ENCODE peak calls at places on chromosome X, in four cellular contexts. Q is K562, R is GM12878, H is HepG2. B is an unnamed sample.

GRCh38 chrX:44947995-44948394 is 75.0 kb downstream of the KDM6A start:
- DNase-seq in H (no peak), Q (no peak), R (no peak), B (no peak)

GRCh38 chrX:43750248-43750676 is 94.2 kb downstream of the MAOA start:
- DNase-seq in H (peak), Q (peak), R (no peak), B (peak)

GRCh38 chrX:140762061-140762460 is 52.5 kb downstream of the LINC00632 start:
- DNase-seq in Q (peak), R (no peak), H (peak), B (peak)

GRCh38 chrX:18390941-18391538 is 34.4 kb upstream of the CDKL5 start:
- DNase-seq in R (peak), Q (peak), H (peak), B (peak)

GRCh38 chrX:20829665-20830481 is 544.3 kb upstream of the CNKSR2 start:
- DNase-seq in R (no peak), H (no peak), Q (no peak), B (no peak)

GRCh38 chrX:132984058-132984650 is 25.7 kb upstream of the HS6ST2 start:
- DNase-seq in R (no peak), H (no peak), Q (no peak), B (no peak)

GRCh38 chrX:152573866-152574265 is 63.8 kb upstream of the GABRQ start:
- DNase-seq in H (no peak), R (no peak), Q (no peak), B (no peak)

GRCh38 chrX:46611658-46612362 is 38.2 kb downstream of the CHST7 start:
- DNase-seq in H (no peak), R (no peak), Q (no peak), B (no peak)

GRCh38 chrX:127187095-127187494 is 367.6 kb downstream of the PRR32 start:
- DNase-seq in H (no peak), Q (no peak), R (no peak), B (no peak)

GRCh38 chrX:53714580-53715335 is 28.2 kb upstream of the HUWE1 start:
- DNase-seq in H (no peak), Q (no peak), R (peak), B (peak)

GRCh38 chrX:98203800-98204199 is 1320.1 kb downstream of the RPA4 start:
- DNase-seq in R (no peak), Q (no peak), H (no peak), B (no peak)

GRCh38 chrX:25805744-25806143 is 332.4 kb upstream of the MAGEB18 start:
- DNase-seq in H (no peak), Q (no peak), R (no peak), B (no peak)

GRCh38 chrX:87805829-87806490 is 288.4 kb downstream of the KLHL4 start:
- DNase-seq in H (no peak), Q (no peak), R (no peak), B (no peak)

GRCh38 chrX:53357799-53358530 is 64.5 kb downstream of the SMC1A start:
- DNase-seq in Q (no peak), R (no peak), H (no peak), B (peak)

GRCh38 chrX:134502686-134503085 is 42.7 kb downstream of the HPRT1 start:
- DNase-seq in R (no peak), Q (no peak), H (no peak), B (no peak)

GRCh38 chrX:143615851-143616250 is 20.1 kb downstream of the SLITRK4 start:
- DNase-seq in R (no peak), H (no peak), Q (no peak), B (no peak)

GRCh38 chrX:54808109-54808604 is 612 bp downstream of the MAGED2 start:
- DNase-seq in Q (peak), H (peak), R (no peak), B (peak)

GRCh38 chrX:1537031-1537715 is at the start of gene P2RY8:
- DNase-seq in H (peak), R (peak), Q (no peak), B (no peak)

GRCh38 chrX:10079155-10079711 is 77.5 kb upstream of the CLCN4 start:
- DNase-seq in H (peak), R (no peak), Q (no peak), B (no peak)

GRCh38 chrX:134374294-134374693 is 85.7 kb upstream of the HPRT1 start:
- DNase-seq in R (no peak), H (no peak), Q (no peak), B (no peak)

GRCh38 chrX:153922932-153923857 is 2.9 kb downstream of the ARHGAP4 start:
- DNase-seq in H (no peak), Q (no peak), R (no peak), B (no peak)

GRCh38 chrX:3712080-3712869 is 1.2 kb downstream of the PRKX start:
- DNase-seq in Q (peak), R (no peak), H (no peak), B (no peak)

GRCh38 chrX:119982145-119982544 is 38.6 kb upstream of the NKAP start:
- DNase-seq in Q (no peak), H (no peak), R (no peak), B (no peak)

GRCh38 chrX:135977611-135978010 is 3.8 kb upstream of the MMGT1 start:
- DNase-seq in Q (no peak), H (no peak), R (no peak), B (no peak)

GRCh38 chrX:136246201-136246600 is 5.0 kb downstream of the MAP7D3 start:
- DNase-seq in Q (no peak), R (no peak), H (no peak), B (no peak)

GRCh38 chrX:121256653-121257052 is 209.2 kb downstream of the GLUD2 start:
- DNase-seq in H (no peak), Q (no peak), R (no peak), B (no peak)

GRCh38 chrX:130909469-130910136 is 6.6 kb upstream of the ENOX2 start:
- DNase-seq in Q (peak), R (no peak), H (no peak), B (no peak)

GRCh38 chrX:36867143-36867542 is 141.0 kb upstream of the FAM47C start:
- DNase-seq in Q (peak), R (no peak), H (peak), B (no peak)

GRCh38 chrX:50920132-50920531 is 9.6 kb downstream of the BMP15 start:
- DNase-seq in Q (no peak), H (peak), R (no peak), B (no peak)

GRCh38 chrX:8201896-8202331 is 30.8 kb upstream of the VCX2 start:
- DNase-seq in H (no peak), R (no peak), Q (no peak), B (no peak)

GRCh38 chrX:37905436-37906147 is 58.2 kb upstream of the DYNLT3 start:
- DNase-seq in H (no peak), R (no peak), Q (no peak), B (peak)

GRCh38 chrX:13180807-13181206 is 136.4 kb upstream of the FAM9C start:
- DNase-seq in H (no peak), Q (no peak), R (no peak), B (no peak)

GRCh38 chrX:66028936-66029335 is 10.9 kb downstream of the VSIG4 start:
- DNase-seq in H (no peak), Q (no peak), R (no peak), B (no peak)

GRCh38 chrX:39115166-39115565 is 313.9 kb downstream of the MID1IP1 start:
- DNase-seq in H (no peak), Q (no peak), R (no peak), B (no peak)

GRCh38 chrX:34546366-34546765 is 110.7 kb downstream of the TMEM47 start:
- DNase-seq in Q (no peak), R (no peak), H (no peak), B (no peak)

GRCh38 chrX:118221733-118222132 is 105.1 kb upstream of the KLHL13 start:
- DNase-seq in R (no peak), Q (no peak), H (no peak), B (no peak)

GRCh38 chrX:153874091-153874365 is 11.9 kb downstream of the L1CAM start:
- DNase-seq in R (no peak), H (no peak), Q (no peak), B (no peak)

GRCh38 chrX:5113128-5113527 is 1115.5 kb downstream of the NLGN4X start:
- DNase-seq in H (no peak), R (no peak), Q (no peak), B (no peak)

GRCh38 chrX:107324493-107325310 is 118.3 kb downstream of the DNAAF6 start:
- DNase-seq in H (no peak), R (no peak), Q (peak), B (peak)
- TF ChIP-seq NR2C2 in H (no peak), R (no peak), Q (no peak), B (no peak)

GRCh38 chrX:148049441-148049840 is 68.3 kb downstream of the FMR1NB start:
- DNase-seq in Q (peak), R (no peak), H (peak), B (no peak)
- TF ChIP-seq CREB1 in Q (no peak), R (no peak), H (no peak), B (no peak)

GRCh38 chrX:14946721-14947120 is 73.5 kb downstream of the MOSPD2 start:
- DNase-seq in R (no peak), Q (no peak), H (no peak), B (no peak)

GRCh38 chrX:14943963-14944362 is 70.7 kb downstream of the MOSPD2 start:
- DNase-seq in R (no peak), H (no peak), Q (no peak), B (no peak)

GRCh38 chrX:14941301-14941700 is 68.1 kb downstream of the MOSPD2 start:
- DNase-seq in Q (no peak), H (no peak), R (no peak), B (no peak)

GRCh38 chrX:14939644-14940043 is 66.4 kb downstream of the MOSPD2 start:
- DNase-seq in Q (no peak), H (no peak), R (no peak), B (peak)

GRCh38 chrX:14942341-14942740 is 69.1 kb downstream of the MOSPD2 start:
- DNase-seq in Q (no peak), H (no peak), R (no peak), B (no peak)
- TF ChIP-seq NR2C2 in Q (no peak), H (no peak), R (no peak), B (no peak)

DNA sequence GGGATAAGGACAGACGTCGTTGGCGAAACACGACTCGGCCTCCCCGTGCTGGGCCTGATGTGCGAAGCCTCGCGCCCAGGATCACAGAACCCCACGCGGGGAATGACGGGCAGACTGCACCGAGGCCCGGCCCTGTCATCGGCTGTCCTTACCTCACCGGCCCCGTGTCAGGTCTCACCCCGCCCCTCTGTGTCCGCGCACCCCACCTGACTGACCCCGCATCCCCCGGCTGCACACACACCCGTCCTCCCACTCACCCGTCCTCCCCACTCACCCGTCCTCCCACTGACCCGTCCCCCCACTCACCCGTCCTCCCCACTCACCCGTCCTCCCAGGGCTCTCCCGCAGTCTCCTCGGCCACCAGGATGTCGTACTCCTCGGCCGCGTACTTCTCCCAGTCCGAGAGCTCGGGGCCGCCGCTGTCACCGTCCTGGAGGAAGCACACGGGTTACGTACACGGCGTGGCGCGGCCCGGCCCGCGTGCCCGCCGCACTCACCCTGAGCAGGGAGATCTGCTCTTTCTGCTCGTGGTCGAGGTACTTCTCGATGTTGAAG is 19.8 kb upstream of the GTPBP6 start:
- DNase-seq in R (no peak), Q (no peak), H (no peak), B (no peak)
- TF ChIP-seq CREB1 in R (no peak), Q (no peak), H (no peak), B (no peak)

DNA sequence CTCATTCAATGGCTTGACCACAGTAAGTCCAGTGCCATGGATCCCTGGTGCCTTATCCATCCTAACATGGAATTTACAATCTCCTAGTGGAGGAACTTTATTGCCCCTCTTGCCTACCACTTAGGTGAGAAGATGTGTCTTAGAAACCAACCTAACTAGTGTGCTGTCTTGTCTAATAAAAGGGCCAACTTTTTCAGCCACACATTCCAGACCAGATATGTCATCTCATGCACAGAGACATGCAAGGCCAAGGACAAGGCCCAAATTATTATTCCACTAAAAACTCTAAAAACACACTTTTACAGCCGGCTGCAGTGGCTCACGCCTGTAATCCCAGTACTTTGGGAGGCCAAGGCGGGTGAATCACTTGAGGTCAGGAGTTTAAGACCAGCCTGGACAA is 10.6 kb upstream of the PRDX4 start:
- DNase-seq in Q (no peak), R (no peak), H (no peak), B (no peak)
- TF ChIP-seq NR2C2 in Q (no peak), R (no peak), H (no peak), B (no peak)

GRCh38 chrX:41692162-41692749 is 3.5 kb downstream of the GPR34 start:
- DNase-seq in R (no peak), Q (no peak), H (no peak), B (no peak)

GRCh38 chrX:41693024-41693423 is 4.3 kb downstream of the GPR34 start:
- DNase-seq in H (no peak), R (no peak), Q (no peak), B (no peak)

GRCh38 chrX:41689711-41690110 is 938 bp downstream of the GPR34 start:
- DNase-seq in Q (no peak), R (no peak), H (no peak), B (no peak)

DNA sequence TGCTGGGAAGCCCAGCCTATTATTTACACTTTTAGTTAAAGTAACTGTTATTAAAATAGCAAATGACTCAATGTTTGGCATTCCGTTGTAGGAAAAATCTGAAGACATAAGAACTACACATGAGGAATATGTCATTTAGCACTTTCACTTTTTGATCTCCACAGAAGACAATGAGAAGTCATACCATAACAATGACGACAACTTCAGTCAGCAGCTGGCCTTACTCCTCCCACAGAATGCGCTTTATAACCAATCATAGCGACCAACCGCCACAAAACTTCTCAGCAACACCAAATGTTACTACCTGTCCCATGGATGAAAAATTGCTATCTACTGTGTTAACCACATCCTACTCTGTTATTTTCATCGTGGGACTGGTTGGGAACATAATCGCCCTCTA is 6.7 kb downstream of the GPR34 start:
- DNase-seq in R (no peak), Q (no peak), H (no peak), B (no peak)
- TF ChIP-seq CREB1 in R (no peak), Q (no peak), H (no peak), B (no peak)

DNA sequence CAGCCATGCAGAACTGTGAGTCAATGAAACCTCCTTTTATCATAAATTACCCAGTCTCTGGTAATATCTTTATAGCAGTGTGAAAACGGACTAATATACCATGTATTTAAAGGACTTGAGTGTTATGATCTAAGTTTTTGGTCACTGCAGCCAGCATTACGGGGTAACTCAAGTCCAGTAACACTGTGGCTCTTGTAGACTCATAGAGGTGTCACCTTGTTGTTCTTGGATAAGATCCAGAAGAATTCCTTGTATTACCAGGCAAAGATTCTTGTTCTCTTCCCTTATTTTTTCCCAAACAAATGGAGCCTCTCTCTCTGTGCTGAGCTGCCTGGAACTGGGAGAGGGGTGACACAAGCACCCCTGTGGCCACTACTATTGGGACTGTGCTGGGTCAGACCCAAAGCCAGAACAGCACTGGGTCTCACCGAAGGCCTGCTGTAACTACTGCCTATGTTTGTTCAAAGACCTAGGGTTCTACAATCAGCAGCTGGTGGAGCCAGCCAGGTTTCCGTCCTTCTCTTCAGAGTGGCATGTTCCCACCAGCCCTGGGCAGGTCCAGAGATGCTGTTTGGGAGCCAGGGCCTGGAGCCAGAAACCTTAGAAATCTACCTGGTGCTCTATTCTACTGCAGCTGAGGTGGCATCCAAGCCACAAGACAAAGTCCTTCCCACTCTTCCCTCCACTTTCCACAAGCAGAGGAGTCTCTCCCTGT is 43.7 kb upstream of the MED14 start:
- DNase-seq in R (no peak), H (no peak), Q (no peak), B (no peak)
- TF ChIP-seq NR2C2 in R (no peak), H (no peak), Q (no peak), B (no peak)

GRCh38 chrX:19543951-19544359 is 28.6 kb upstream of the MAP3K15 start:
- DNase-seq in H (no peak), R (no peak), Q (no peak), B (no peak)

GRCh38 chrX:19543020-19543715 is 27.9 kb upstream of the MAP3K15 start:
- DNase-seq in H (no peak), R (no peak), Q (no peak), B (no peak)

GRCh38 chrX:19545651-19546050 is 30.3 kb upstream of the MAP3K15 start:
- DNase-seq in R (no peak), H (no peak), Q (no peak), B (no peak)

GRCh38 chrX:19541931-19542330 is 26.6 kb upstream of the MAP3K15 start:
- DNase-seq in R (no peak), H (no peak), Q (no peak), B (no peak)

DNA sequence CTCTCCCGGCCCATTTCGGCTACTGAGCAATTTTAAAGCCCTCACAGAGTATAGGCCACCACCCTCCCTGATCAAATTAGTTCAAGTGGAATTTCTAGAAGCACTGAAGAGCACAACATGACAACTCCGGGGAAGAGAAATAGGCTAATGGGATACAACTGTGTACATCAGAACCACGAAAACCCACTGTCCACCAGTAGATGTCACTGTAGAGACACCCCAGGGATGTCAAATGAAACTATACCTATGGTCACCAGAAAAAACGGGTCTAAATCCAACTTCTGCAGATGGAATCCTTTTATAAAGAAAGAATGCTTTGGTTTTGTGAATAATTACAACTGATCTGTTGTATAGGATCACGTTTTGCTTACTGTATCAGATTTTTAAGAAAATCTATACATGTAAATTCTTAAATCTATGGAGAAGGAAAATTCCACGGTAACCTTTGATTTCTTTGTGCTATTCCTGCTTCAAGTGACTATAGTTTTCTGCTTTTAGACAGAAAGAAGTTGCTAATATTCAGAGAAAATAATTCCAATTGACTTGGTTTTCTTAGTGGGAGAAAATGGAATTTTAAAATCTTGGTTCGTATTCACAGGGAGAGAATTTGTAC is 29.5 kb upstream of the MAP3K15 start:
- DNase-seq in H (peak), Q (peak), R (no peak), B (peak)
- TF ChIP-seq CREB1 in H (no peak), Q (no peak), R (no peak), B (no peak)

DNA sequence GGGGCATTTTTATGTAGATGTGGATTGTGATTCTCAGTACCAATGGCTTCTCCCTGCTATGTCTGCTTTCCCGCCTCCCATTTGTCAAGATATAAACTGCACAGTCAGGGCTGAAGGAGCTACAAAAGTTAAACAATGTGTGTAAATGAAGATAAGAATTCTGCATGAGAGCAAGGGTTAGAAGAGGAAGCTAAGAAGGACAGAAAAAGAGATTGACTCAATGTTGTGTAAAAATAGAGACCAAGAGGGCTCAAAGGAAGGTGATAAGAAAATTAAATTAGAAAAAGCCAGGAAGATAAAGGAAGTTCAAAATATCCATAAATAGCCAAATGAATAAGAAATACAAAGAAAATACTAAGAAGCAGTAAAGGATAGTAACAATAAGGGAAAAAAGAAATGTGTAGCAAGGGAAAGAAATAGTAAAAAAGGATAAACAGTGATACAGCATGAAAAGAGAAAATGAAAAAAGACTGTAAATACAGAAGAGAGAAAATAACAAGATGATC is 82.5 kb downstream of the AMELX start:
- DNase-seq in R (no peak), H (no peak), Q (peak), B (no peak)
- TF ChIP-seq NR2C2 in R (no peak), H (no peak), Q (peak), B (no peak)